ENCODE peak calls at places on chromosomes 6 and 20, in eight cellular contexts. C, L, T, J, Z, P, N and I are unnamed samples.

GRCh38 chr6:84763397-84764331 is 734 bp downstream of the TBX18 start:
- DNase-seq in C (peak; percentile 42), L (no peak), T (no peak), J (peak; percentile 72), Z (no peak), P (no peak), N (peak; percentile 50), I (peak; percentile 93)

GRCh38 chr6:11532097-11532496 is 5.5 kb upstream of the TMEM170B start:
- DNase-seq in C (no peak), L (no peak), T (no peak), J (no peak), Z (no peak), P (no peak), N (no peak), I (no peak)

GRCh38 chr6:117549606-117550005 is 52.7 kb downstream of the GOPC start:
- DNase-seq in C (no peak), L (no peak), T (peak; percentile 48), J (no peak), Z (no peak), P (no peak), N (no peak), I (no peak)

GRCh38 chr6:3086282-3086946 is 18.1 kb downstream of the RIPK1 start:
- DNase-seq in C (no peak), L (no peak), T (no peak), J (no peak), Z (no peak), P (no peak), N (no peak), I (no peak)

GRCh38 chr20:36281785-36282380 is 24.3 kb upstream of the DLGAP4 start:
- DNase-seq in C (no peak), L (no peak), T (no peak), J (no peak), Z (no peak), P (no peak), N (no peak), I (no peak)

GRCh38 chr20:49276201-49276894 is 1.5 kb downstream of the ZNFX1 start:
- DNase-seq in C (peak; percentile 85), L (peak; percentile 47), T (peak; percentile 63), J (peak; percentile 66), Z (peak; percentile 52), P (no peak), N (peak; percentile 98), I (peak; percentile 64)

GRCh38 chr20:37401282-37401929 is 55.5 kb downstream of the SRC start:
- DNase-seq in C (no peak), L (no peak), T (no peak), J (no peak), Z (no peak), P (no peak), N (no peak), I (no peak)

GRCh38 chr6:89388846-89389245 is 23.2 kb downstream of the RRAGD start:
- DNase-seq in C (no peak), L (no peak), T (no peak), J (no peak), Z (no peak), P (no peak), N (no peak), I (no peak)

GRCh38 chr6:157860505-157860991 is 37.5 kb downstream of the SNX9 start:
- DNase-seq in C (no peak), L (no peak), T (peak; percentile 71), J (peak; percentile 75), Z (no peak), P (no peak), N (no peak), I (no peak)

GRCh38 chr20:41054463-41055230 is 26.0 kb downstream of the TOP1 start:
- DNase-seq in C (no peak), L (no peak), T (no peak), J (no peak), Z (no peak), P (no peak), N (no peak), I (no peak)

GRCh38 chr20:3330046-3330741 is 77.3 kb downstream of the DNAAF9 start:
- DNase-seq in C (no peak), L (no peak), T (no peak), J (peak; percentile 61), Z (no peak), P (no peak), N (no peak), I (peak; percentile 82)

GRCh38 chr6:13411484-13411883 is 75.9 kb downstream of the GFOD1 start:
- DNase-seq in C (no peak), L (no peak), T (no peak), J (no peak), Z (no peak), P (no peak), N (no peak), I (no peak)

GRCh38 chr6:148520109-148520841 is 177.6 kb downstream of the SASH1 start:
- DNase-seq in C (no peak), L (no peak), T (no peak), J (no peak), Z (no peak), P (no peak), N (no peak), I (peak; percentile 57)

GRCh38 chr6:3287976-3288707 is 29.4 kb downstream of the PSMG4 start:
- DNase-seq in C (no peak), L (no peak), T (no peak), J (no peak), Z (no peak), P (no peak), N (no peak), I (no peak)

GRCh38 chr20:62898970-62899632 is 27.2 kb downstream of the DIDO1 start:
- DNase-seq in C (no peak), L (peak; percentile 55), T (no peak), J (no peak), Z (no peak), P (no peak), N (no peak), I (no peak)

GRCh38 chr20:53635189-53635588 is 41.5 kb upstream of the ZNF217 start:
- DNase-seq in C (no peak), L (no peak), T (no peak), J (no peak), Z (no peak), P (no peak), N (no peak), I (no peak)